ENCODE peak calls at places on chromosomes 5 and 9, in four cellular contexts. One of them, this sample, is unnamed.
A peak's percentile ranks its signal among the peaks of the same experiment; 100 is the strongest.

GRCh38 chr5:159178978-159179377 is 30.4 kb downstream of the RNF145 start:
- DNase-seq in SK-N-SH: no peak
- DNase-seq in HepG2: peak; percentile 29
- DNase-seq in sigmoid colon: no peak
- DNase-seq in this sample: no peak

GRCh38 chr5:156340886-156341285 is 13.9 kb downstream of the SGCD start:
- DNase-seq in SK-N-SH: no peak
- DNase-seq in HepG2: no peak
- DNase-seq in sigmoid colon: no peak
- DNase-seq in this sample: no peak

GRCh38 chr5:115795700-115796099 is 20.8 kb downstream of the CDO1 start:
- DNase-seq in SK-N-SH: no peak
- DNase-seq in HepG2: no peak
- DNase-seq in sigmoid colon: no peak
- DNase-seq in this sample: no peak

GRCh38 chr9:132776891-132777290 is 101.2 kb downstream of the AK8 start:
- DNase-seq in SK-N-SH: no peak
- DNase-seq in HepG2: no peak
- DNase-seq in sigmoid colon: no peak
- DNase-seq in this sample: no peak

GRCh38 chr5:14035859-14036440 is 91.5 kb upstream of the DNAH5 start:
- DNase-seq in SK-N-SH: no peak
- DNase-seq in HepG2: peak; percentile 73
- DNase-seq in sigmoid colon: no peak
- DNase-seq in this sample: no peak

GRCh38 chr5:77999013-77999798 is 223.1 kb upstream of the TBCA start:
- DNase-seq in SK-N-SH: no peak
- DNase-seq in HepG2: no peak
- DNase-seq in sigmoid colon: no peak
- DNase-seq in this sample: no peak

GRCh38 chr5:33310471-33310870 is 130.3 kb upstream of the TARS1 start:
- DNase-seq in SK-N-SH: no peak
- DNase-seq in HepG2: no peak
- DNase-seq in sigmoid colon: no peak
- DNase-seq in this sample: no peak

GRCh38 chr5:164207646-164208045 is 702.2 kb downstream of the MAT2B start:
- DNase-seq in SK-N-SH: no peak
- DNase-seq in HepG2: no peak
- DNase-seq in sigmoid colon: no peak
- DNase-seq in this sample: no peak

GRCh38 chr9:35396560-35397215 is 93.2 kb upstream of the RUSC2 start:
- DNase-seq in SK-N-SH: no peak
- DNase-seq in HepG2: no peak
- DNase-seq in sigmoid colon: no peak
- DNase-seq in this sample: peak; percentile 89

GRCh38 chr5:10323588-10324488 is 16.1 kb upstream of the CMBL start:
- DNase-seq in SK-N-SH: no peak
- DNase-seq in HepG2: peak; percentile 30
- DNase-seq in sigmoid colon: no peak
- DNase-seq in this sample: no peak

GRCh38 chr9:130933114-130934046 is 5.7 kb downstream of the FIBCD1 start:
- DNase-seq in SK-N-SH: no peak
- DNase-seq in HepG2: no peak
- DNase-seq in sigmoid colon: no peak
- DNase-seq in this sample: no peak

GRCh38 chr9:130930804-130931349 is 8.2 kb downstream of the FIBCD1 start:
- DNase-seq in SK-N-SH: no peak
- DNase-seq in HepG2: no peak
- DNase-seq in sigmoid colon: no peak
- DNase-seq in this sample: no peak

GRCh38 chr9:130931508-130932150 is 7.4 kb downstream of the FIBCD1 start:
- DNase-seq in SK-N-SH: no peak
- DNase-seq in HepG2: no peak
- DNase-seq in sigmoid colon: no peak
- DNase-seq in this sample: no peak

GRCh38 chr9:130934246-130934645 is 4.8 kb downstream of the FIBCD1 start:
- DNase-seq in SK-N-SH: no peak
- DNase-seq in HepG2: no peak
- DNase-seq in sigmoid colon: no peak
- DNase-seq in this sample: no peak

DNA sequence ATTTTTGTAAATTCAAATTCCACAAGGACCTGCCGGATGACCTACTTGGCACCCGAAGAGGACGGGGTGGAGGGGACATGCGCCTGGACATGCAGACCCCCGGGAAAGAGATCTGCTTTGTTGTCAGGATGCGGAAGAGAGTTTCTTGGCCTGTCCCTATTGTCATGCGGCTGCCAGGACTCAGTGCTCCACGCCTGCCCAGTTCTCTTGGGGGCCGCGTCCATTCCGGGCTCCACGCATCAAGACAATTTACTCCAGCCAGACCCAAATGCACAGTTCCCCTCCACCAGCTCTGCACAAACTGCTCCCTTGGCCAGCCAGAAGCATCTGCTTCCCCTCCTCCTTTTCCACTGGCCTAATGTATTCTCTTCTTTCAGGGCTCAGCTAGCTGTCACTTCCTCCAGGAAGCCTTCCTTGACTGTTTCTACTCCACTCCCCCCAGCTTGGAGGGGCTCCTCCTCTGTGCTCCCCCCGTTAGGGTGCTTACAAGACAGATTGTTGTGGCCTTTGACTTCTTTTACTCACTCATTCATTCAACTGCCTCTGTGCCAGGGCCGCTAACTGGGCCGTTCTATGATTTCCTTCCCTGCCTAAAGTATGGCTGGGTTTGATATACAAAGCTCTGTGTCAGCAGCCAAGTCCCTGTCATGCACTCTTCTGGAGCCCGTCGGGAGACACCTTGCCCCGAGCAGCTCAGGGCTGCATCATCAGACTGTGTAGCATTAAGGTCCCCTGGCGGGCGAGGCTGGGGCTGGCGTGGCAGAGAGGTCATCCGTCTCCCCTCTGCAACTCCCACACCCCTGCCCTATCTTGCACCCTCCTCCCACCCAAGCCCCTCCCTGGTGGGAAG is 6.6 kb downstream of the FIBCD1 start:
- DNase-seq in SK-N-SH: no peak
- DNase-seq in HepG2: no peak
- DNase-seq in sigmoid colon: no peak
- DNase-seq in this sample: no peak
- H3K27me3 ChIP-seq in SK-N-SH: no peaks in the 10 kb centered on the region
- H3K27me3 ChIP-seq in HepG2: peaks cover 95% of the 10 kb centered on the region
- H3K27me3 ChIP-seq in sigmoid colon: peaks cover 6% of the 10 kb centered on the region
- H3K27me3 ChIP-seq in this sample: peaks cover 53% of the 10 kb centered on the region

DNA sequence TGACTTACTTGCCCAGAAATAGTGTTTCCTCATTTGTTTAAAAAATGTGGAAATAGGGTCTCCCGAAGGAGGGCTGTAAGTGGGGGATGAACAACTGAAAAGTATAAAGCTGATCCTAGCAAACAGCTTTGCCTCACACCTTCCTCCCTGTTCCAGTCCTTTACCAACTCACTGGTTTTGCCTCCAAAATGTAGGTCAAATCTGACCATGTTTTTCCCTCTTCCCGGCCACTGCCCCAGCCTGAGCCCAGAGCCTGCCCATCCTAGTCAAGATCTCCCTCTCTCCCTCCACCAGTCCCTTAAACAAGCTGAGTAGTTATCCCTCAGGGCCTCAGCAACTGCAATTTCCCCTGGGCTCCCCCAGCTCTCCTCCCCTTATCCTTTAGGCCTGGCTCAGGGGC is 82.4 kb upstream of the FBXW11 start:
- DNase-seq in SK-N-SH: no peak
- DNase-seq in HepG2: no peak
- DNase-seq in sigmoid colon: peak; percentile 54
- DNase-seq in this sample: no peak
- TF ChIP-seq POLR2AphosphoS5 in SK-N-SH: no peak
- TF ChIP-seq POLR2AphosphoS5 in HepG2: no peak
- TF ChIP-seq POLR2AphosphoS5 in sigmoid colon: no peak
- TF ChIP-seq POLR2AphosphoS5 in this sample: no peak

DNA sequence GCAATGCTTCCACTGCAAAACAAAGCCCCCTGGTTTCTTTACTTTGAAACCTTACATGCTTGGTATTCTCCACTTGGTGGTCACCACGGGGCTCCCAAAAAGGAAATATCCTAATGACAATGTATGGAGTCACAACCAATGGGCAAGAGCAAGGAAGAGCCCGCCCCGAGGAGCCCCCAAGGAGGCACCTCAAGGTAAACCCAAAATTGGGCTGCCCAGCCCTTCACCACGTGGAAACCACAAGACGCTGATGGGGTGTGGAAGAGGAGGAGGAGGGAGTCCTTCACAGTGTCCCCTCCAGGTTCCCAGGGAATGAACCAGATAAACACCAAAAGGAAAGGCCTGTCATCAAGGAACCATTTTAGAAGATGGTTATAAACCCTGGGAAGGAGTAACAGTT is 3.8 kb downstream of the ROR2 start:
- DNase-seq in SK-N-SH: no peak
- DNase-seq in HepG2: no peak
- DNase-seq in sigmoid colon: no peak
- DNase-seq in this sample: no peak
- H3K27me3 ChIP-seq in SK-N-SH: peaks cover 33% of the 10 kb centered on the region
- H3K27me3 ChIP-seq in HepG2: peaks cover 59% of the 10 kb centered on the region
- H3K27me3 ChIP-seq in sigmoid colon: no peaks in the 10 kb centered on the region
- H3K27me3 ChIP-seq in this sample: no peaks in the 10 kb centered on the region

GRCh38 chr9:90107864-90108263 is 503.1 kb downstream of the GADD45G start:
- DNase-seq in SK-N-SH: no peak
- DNase-seq in HepG2: no peak
- DNase-seq in sigmoid colon: no peak
- DNase-seq in this sample: no peak

GRCh38 chr9:90103771-90104170 is 499.0 kb downstream of the GADD45G start:
- DNase-seq in SK-N-SH: no peak
- DNase-seq in HepG2: no peak
- DNase-seq in sigmoid colon: no peak
- DNase-seq in this sample: no peak

GRCh38 chr9:90105793-90106192 is 501.0 kb downstream of the GADD45G start:
- DNase-seq in SK-N-SH: no peak
- DNase-seq in HepG2: no peak
- DNase-seq in sigmoid colon: no peak
- DNase-seq in this sample: no peak

GRCh38 chr9:90102292-90102901 is 497.6 kb downstream of the GADD45G start:
- DNase-seq in SK-N-SH: peak; percentile 84
- DNase-seq in HepG2: peak; percentile 71
- DNase-seq in sigmoid colon: peak; percentile 94
- DNase-seq in this sample: no peak

GRCh38 chr9:90107021-90107771 is 502.4 kb downstream of the GADD45G start:
- DNase-seq in SK-N-SH: no peak
- DNase-seq in HepG2: no peak
- DNase-seq in sigmoid colon: peak; percentile 83
- DNase-seq in this sample: no peak
- TF ChIP-seq POLR2AphosphoS5 in SK-N-SH: no peak
- TF ChIP-seq POLR2AphosphoS5 in HepG2: no peak
- TF ChIP-seq POLR2AphosphoS5 in sigmoid colon: peak; percentile 84
- TF ChIP-seq POLR2AphosphoS5 in this sample: peak; percentile 67